ENCODE peak calls at places on chromosomes 3 and 15, in four cellular contexts. A is NB4; J is activated gamma-delta T cell treated with Interleukin-2 at 50 U/mL for 16 hours; S is activated T-helper 1 cell treated with anti-CD3 and anti-CD28 coated beads, Interleukin-2, amount 50 U/mL, for 16 hours. M is an unnamed sample.

GRCh38 chr3:127848131-127849129 is 26.1 kb upstream of the MGLL start:
- DNase-seq in A (no peak), J (no peak), S (no peak), M (no peak)

GRCh38 chr3:40608091-40608490 is 83.3 kb downstream of the ZNF621 start:
- DNase-seq in A (no peak), J (no peak), S (no peak), M (no peak)

GRCh38 chr15:85742186-85742751 is 52.5 kb downstream of the KLHL25 start:
- DNase-seq in A (peak; percentile 54), J (no peak), S (no peak), M (no peak)

GRCh38 chr3:43213631-43214030 is 72.7 kb upstream of the SNRK start:
- DNase-seq in A (no peak), J (no peak), S (no peak), M (no peak)

GRCh38 chr3:107412376-107412775 is 35.1 kb downstream of the CCDC54 start:
- DNase-seq in A (no peak), J (no peak), S (no peak), M (no peak)

GRCh38 chr3:31699309-31699953 is 166.7 kb downstream of the STT3B start:
- DNase-seq in A (peak; percentile 25), J (no peak), S (no peak), M (peak; percentile 15)

GRCh38 chr3:194095464-194095863 is 40.5 kb upstream of the HES1 start:
- DNase-seq in A (no peak), J (no peak), S (no peak), M (no peak)

GRCh38 chr3:169931747-169932520 is 20.6 kb downstream of the SAMD7 start:
- DNase-seq in A (no peak), J (no peak), S (no peak), M (peak; percentile 92)

GRCh38 chr3:19866751-19867347 is 67.2 kb downstream of the EFHB start:
- DNase-seq in A (peak; percentile 64), J (peak; percentile 21), S (no peak), M (peak; percentile 64)

GRCh38 chr3:115790759-115791158 is 167.4 kb downstream of the GAP43 start:
- DNase-seq in A (peak; percentile 72), J (peak; percentile 40), S (no peak), M (no peak)

GRCh38 chr3:43288366-43288765 is 2.0 kb downstream of the SNRK start:
- DNase-seq in A (peak; percentile 51), J (no peak), S (no peak), M (peak; percentile 47)

GRCh38 chr15:73900129-73900712 is 26.0 kb upstream of the LOXL1 start:
- DNase-seq in A (no peak), J (no peak), S (no peak), M (no peak)

GRCh38 chr15:101404245-101404644 is 85.3 kb downstream of the PCSK6 start:
- DNase-seq in A (no peak), J (no peak), S (no peak), M (no peak)

GRCh38 chr3:146277953-146278631 is 27.2 kb upstream of the PLSCR4 start:
- DNase-seq in A (no peak), J (no peak), S (no peak), M (no peak)

GRCh38 chr15:74294010-74294409 is 57.9 kb downstream of the CCDC33 start:
- DNase-seq in A (no peak), J (no peak), S (no peak), M (no peak)